ENCODE peak calls at places on chromosomes 3 and 15, in nine cellular contexts. I, D, W, J, S, E, H, Z and L are unnamed samples.

GRCh38 chr15:70113304-70113700 is 15.6 kb upstream of the TLE3 start:
- DNase-seq in I (no peak), D (no peak), W (peak; percentile 23), J (no peak), S (no peak), E (no peak), H (no peak), Z (no peak), L (no peak)

GRCh38 chr3:10732292-10732691 is 83.7 kb upstream of the SLC6A11 start:
- DNase-seq in I (no peak), D (no peak), W (no peak), J (no peak), S (no peak), E (no peak), H (no peak), Z (no peak), L (no peak)

GRCh38 chr3:33937628-33938027 is 139.2 kb downstream of the PDCD6IP start:
- DNase-seq in I (no peak), D (no peak), W (no peak), J (no peak), S (no peak), E (no peak), H (no peak), Z (no peak), L (no peak)

GRCh38 chr3:4664412-4664811 is 171.3 kb downstream of the ITPR1 start:
- DNase-seq in I (no peak), D (no peak), W (no peak), J (no peak), S (no peak), E (no peak), H (peak; percentile 16), Z (no peak), L (no peak)

GRCh38 chr3:14248849-14249523 is 70.4 kb downstream of the LSM3 start:
- DNase-seq in I (no peak), D (no peak), W (no peak), J (no peak), S (no peak), E (no peak), H (no peak), Z (no peak), L (no peak)

GRCh38 chr3:163622384-163622783 is 1455.9 kb downstream of the SI start:
- DNase-seq in I (no peak), D (no peak), W (no peak), J (no peak), S (peak; percentile 1), E (no peak), H (peak; percentile 4), Z (no peak), L (no peak)

GRCh38 chr15:28936081-28936480 is 50.3 kb downstream of the APBA2 start:
- DNase-seq in I (no peak), D (no peak), W (peak; percentile 24), J (no peak), S (no peak), E (no peak), H (no peak), Z (no peak), L (no peak)

GRCh38 chr3:9883676-9884554 is 3.9 kb upstream of the CIDEC start:
- DNase-seq in I (no peak), D (peak; percentile 43), W (no peak), J (peak; percentile 33), S (peak; percentile 44), E (no peak), H (peak; percentile 71), Z (no peak), L (no peak)

GRCh38 chr15:28098766-28099554 is at the start of gene OCA2:
- DNase-seq in I (peak; percentile 71), D (peak; percentile 47), W (peak; percentile 70), J (peak; percentile 66), S (peak; percentile 35), E (peak; percentile 30), H (peak; percentile 83), Z (peak; percentile 14), L (no peak)

GRCh38 chr3:9217784-9218513 is 31.5 kb downstream of the SRGAP3 start:
- DNase-seq in I (no peak), D (no peak), W (no peak), J (no peak), S (no peak), E (no peak), H (no peak), Z (no peak), L (no peak)

GRCh38 chr3:172698650-172699049 is 12.2 kb downstream of the NCEH1 start:
- DNase-seq in I (no peak), D (no peak), W (no peak), J (no peak), S (no peak), E (no peak), H (no peak), Z (no peak), L (no peak)

GRCh38 chr3:141279074-141279945 is 47.7 kb downstream of the PXYLP1 start:
- DNase-seq in I (no peak), D (peak; percentile 39), W (no peak), J (peak; percentile 29), S (peak; percentile 43), E (peak; percentile 50), H (peak; percentile 57), Z (no peak), L (no peak)

GRCh38 chr3:7876741-7877297 is 624.8 kb upstream of the LMCD1 start:
- DNase-seq in I (no peak), D (peak; percentile 8), W (no peak), J (peak; percentile 12), S (peak; percentile 3), E (peak; percentile 73), H (peak; percentile 6), Z (no peak), L (no peak)

GRCh38 chr3:167700926-167701325 is 33.8 kb downstream of the PDCD10 start:
- DNase-seq in I (no peak), D (no peak), W (no peak), J (no peak), S (no peak), E (no peak), H (no peak), Z (no peak), L (no peak)
- H3K4me3 ChIP-seq in I (no peak overlapping the region), D (no peak overlapping the region), W (no peak overlapping the region), J (no peak overlapping the region), S (no peak overlapping the region), E (no peak overlapping the region), H (no peak overlapping the region), Z (no peak overlapping the region), L (no peak overlapping the region)

DNA sequence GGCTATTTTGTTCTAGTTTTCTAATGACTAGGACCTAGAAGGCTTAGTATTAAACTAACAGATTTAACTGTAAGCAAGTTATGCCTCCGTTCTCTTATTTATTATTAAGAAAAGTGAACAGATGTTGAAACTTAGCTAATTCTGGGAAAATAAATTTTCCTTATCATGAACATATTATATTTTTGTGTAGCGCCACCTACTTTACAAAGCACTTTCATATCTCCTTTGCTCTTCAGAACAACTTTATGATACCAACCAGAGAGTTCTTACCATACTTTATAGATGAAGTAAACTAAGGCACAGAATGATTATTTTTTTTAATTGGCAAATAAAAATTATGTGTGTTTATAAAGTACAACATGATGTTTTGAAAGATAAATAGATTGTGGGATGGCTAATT is 59.4 kb downstream of the NME9 start:
- DNase-seq in I (no peak), D (no peak), W (no peak), J (no peak), S (no peak), E (no peak), H (peak; percentile 15), Z (no peak), L (no peak)
- TF ChIP-seq CTCF in I (no peak), D (no peak), W (no peak), J (no peak), S (no peak), E (no peak), H (no peak), Z (no peak), L (no peak)

DNA sequence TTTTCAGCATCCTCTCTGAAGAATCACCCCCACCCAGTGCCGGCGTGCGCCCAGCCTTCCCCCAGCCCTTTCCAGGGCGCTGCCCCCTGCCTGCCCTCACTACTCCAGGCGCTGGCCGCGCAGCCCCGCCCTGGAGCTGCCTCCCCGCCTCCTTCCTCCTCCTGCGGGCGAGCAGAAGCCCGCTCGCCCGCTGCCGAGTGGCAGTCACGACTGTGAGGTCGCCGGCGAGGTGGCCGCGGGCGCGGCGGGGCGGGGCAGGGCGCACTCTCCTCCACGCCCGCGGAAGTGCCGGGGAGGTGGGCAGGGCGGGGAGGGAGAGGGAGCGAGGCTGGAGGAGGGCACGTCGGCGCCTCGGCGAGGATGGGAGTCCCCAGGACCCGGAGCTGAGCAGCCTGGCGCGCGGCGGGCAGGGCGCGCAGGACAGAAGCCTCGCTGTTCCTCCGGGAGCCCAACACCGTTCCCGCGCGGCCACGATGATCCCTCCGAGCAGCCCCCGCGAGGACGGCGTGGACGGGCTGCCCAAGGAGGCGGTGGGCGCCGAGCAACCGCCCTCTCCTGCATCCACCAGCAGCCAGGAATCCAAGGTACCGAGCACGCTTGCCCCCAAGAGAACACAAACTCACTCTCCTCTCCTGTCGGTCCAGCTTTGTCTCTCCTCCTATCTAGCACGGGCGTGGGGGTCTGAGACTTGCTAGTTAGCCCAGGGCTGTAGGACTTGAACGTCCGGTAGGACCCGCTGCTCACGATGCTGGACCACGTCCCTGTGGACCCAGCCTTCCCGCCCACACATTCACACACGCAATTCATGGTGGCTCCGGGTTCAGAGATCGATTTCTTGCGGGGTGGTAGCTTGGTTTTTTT is at the start of gene STAC:
- DNase-seq in I (no peak), D (peak; percentile 12), W (no peak), J (peak; percentile 30), S (no peak), E (peak; percentile 32), H (no peak), Z (no peak), L (no peak)
- H3K4me3 ChIP-seq in I (peak within 1 kb of the TSS; percentile 51), D (peak within 1 kb of the TSS; percentile 68), W (peak within 1 kb of the TSS; percentile 24), J (peak within 1 kb of the TSS; percentile 74), S (peak within 1 kb of the TSS; percentile 33), E (peak within 1 kb of the TSS; percentile 36), H (peak within 1 kb of the TSS; percentile 56), Z (peak within 1 kb of the TSS; percentile 78), L (peak within 1 kb of the TSS; percentile 63)

DNA sequence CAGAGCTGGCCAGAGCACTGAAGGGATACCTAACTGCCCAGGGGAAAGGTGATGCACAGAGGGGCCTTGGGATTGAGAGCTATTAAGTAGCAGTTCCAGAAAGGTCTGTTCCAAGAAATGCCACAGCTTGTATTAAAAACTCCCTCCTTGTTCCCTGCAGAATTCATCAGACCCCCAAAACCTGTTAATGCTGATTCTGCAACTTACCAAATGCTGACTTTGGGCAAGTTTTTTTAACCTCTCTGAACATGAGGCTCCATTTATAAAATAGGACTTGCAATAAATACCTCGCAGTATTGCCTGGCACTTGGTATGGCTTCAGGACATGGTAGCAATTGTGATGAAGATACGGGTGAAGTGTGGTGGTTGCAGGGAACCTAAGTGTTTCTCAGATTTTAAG is 30.1 kb upstream of the SYNPR start:
- DNase-seq in I (no peak), D (no peak), W (no peak), J (no peak), S (no peak), E (no peak), H (no peak), Z (no peak), L (no peak)
- TF ChIP-seq CTCF in I (no peak), D (no peak), W (no peak), J (no peak), S (no peak), E (no peak), H (no peak), Z (no peak), L (no peak)

GRCh38 chr15:43794269-43795037 is 2.3 kb downstream of the SERF2 start:
- DNase-seq in I (no peak), D (peak; percentile 67), W (no peak), J (peak; percentile 41), S (peak; percentile 53), E (no peak), H (peak; percentile 56), Z (no peak), L (no peak)
- H3K4me3 ChIP-seq in I (no peak overlapping the region), D (no peak overlapping the region), W (no peak overlapping the region), J (no peak overlapping the region), S (no peak overlapping the region), E (no peak overlapping the region), H (no peak overlapping the region), Z (peak overlapping the region; percentile 83), L (peak overlapping the region; percentile 6)